ENCODE peak calls at places on chromosome 22, in seven cellular contexts. N is AG04450; G is HL-60; C is mesendoderm; S is PC-9; Z is epithelial cell of proximal tubule; X is CD8-positive, alpha-beta memory T cell. V is an unnamed sample.
A peak's percentile ranks its signal among the peaks of the same experiment; 100 is the strongest.

GRCh38 chr22:18064636-18065035 is 13.2 kb upstream of the PEX26 start:
- DNase-seq in X (no peak), S (no peak), N (no peak), C (no peak), G (no peak), Z (no peak), V (no peak)

GRCh38 chr22:39966522-39966921 is 6.3 kb downstream of the TMA7B start:
- DNase-seq in C (no peak), N (no peak), S (no peak), X (no peak), Z (no peak), G (no peak), V (no peak)

GRCh38 chr22:28023036-28023435 is 104.0 kb upstream of the PITPNB start:
- DNase-seq in N (no peak), G (no peak), S (no peak), C (no peak), X (no peak), Z (no peak), V (no peak)

GRCh38 chr22:20008221-20008995 is 8.2 kb downstream of the ARVCF start:
- DNase-seq in Z (no peak), N (no peak), S (no peak), X (no peak), G (no peak), C (no peak), V (no peak)

GRCh38 chr22:44824271-44824670 is 71.9 kb downstream of the ARHGAP8 start:
- DNase-seq in Z (no peak), N (no peak), G (no peak), C (no peak), X (no peak), S (no peak), V (no peak)

GRCh38 chr22:41445171-41446056 is 1.2 kb downstream of the TOB2 start:
- DNase-seq in G (peak; percentile 49), N (no peak), S (peak; percentile 73), Z (no peak), X (peak; percentile 27), C (peak; percentile 87), V (no peak)

GRCh38 chr22:49269371-49269770 is 558.3 kb downstream of the BRD1 start:
- DNase-seq in S (no peak), N (no peak), Z (no peak), C (peak; percentile 57), G (no peak), X (no peak), V (no peak)

GRCh38 chr22:39789794-39790193 is 103.8 kb downstream of the ENTHD1 start:
- DNase-seq in Z (no peak), S (no peak), C (no peak), G (no peak), X (no peak), N (no peak), V (no peak)

GRCh38 chr22:45889093-45889538 is 87.8 kb downstream of the WNT7B start:
- DNase-seq in X (no peak), Z (no peak), C (no peak), N (no peak), S (no peak), G (no peak), V (no peak)

GRCh38 chr22:20803696-20804324 is 29.9 kb downstream of the SERPIND1 start:
- DNase-seq in G (peak; percentile 47), S (no peak), X (no peak), C (peak; percentile 64), Z (no peak), N (peak; percentile 16), V (no peak)

GRCh38 chr22:48772286-48772907 is 1055.3 kb downstream of the BRD1 start:
- DNase-seq in C (no peak), G (no peak), Z (no peak), S (no peak), X (no peak), N (no peak), V (no peak)

GRCh38 chr22:46063861-46064235 is 86.5 kb upstream of the PPARA start:
- DNase-seq in N (no peak), Z (no peak), G (no peak), X (no peak), C (no peak), S (no peak), V (no peak)

GRCh38 chr22:21690401-21690801 is 24.6 kb downstream of the PPIL2 start:
- DNase-seq in C (no peak), S (no peak), N (no peak), Z (no peak), G (no peak), X (no peak), V (no peak)

GRCh38 chr22:45212306-45212709 is 28.4 kb downstream of the KIAA0930 start:
- DNase-seq in X (no peak), G (peak; percentile 72), S (no peak), C (peak; percentile 88), Z (no peak), N (peak; percentile 70), V (peak; percentile 68)

GRCh38 chr22:17430298-17430900 is 61.1 kb downstream of the CECR2 start:
- DNase-seq in N (no peak), G (no peak), S (no peak), Z (no peak), X (no peak), C (no peak), V (no peak)

GRCh38 chr22:43000441-43001175 is 14.3 kb downstream of the PACSIN2 start:
- DNase-seq in C (no peak), Z (no peak), G (peak; percentile 24), N (no peak), S (no peak), X (no peak), V (no peak)

GRCh38 chr22:43001271-43002197 is 13.4 kb downstream of the PACSIN2 start:
- DNase-seq in Z (no peak), C (no peak), N (no peak), S (no peak), G (peak; percentile 67), X (no peak), V (no peak)

GRCh38 chr22:43005106-43005505 is 9.8 kb downstream of the PACSIN2 start:
- DNase-seq in N (no peak), G (no peak), C (no peak), X (no peak), S (no peak), Z (no peak), V (no peak)

GRCh38 chr22:43004362-43005035 is 10.4 kb downstream of the PACSIN2 start:
- DNase-seq in N (no peak), X (no peak), S (no peak), G (peak; percentile 94), C (no peak), Z (no peak), V (no peak)

DNA sequence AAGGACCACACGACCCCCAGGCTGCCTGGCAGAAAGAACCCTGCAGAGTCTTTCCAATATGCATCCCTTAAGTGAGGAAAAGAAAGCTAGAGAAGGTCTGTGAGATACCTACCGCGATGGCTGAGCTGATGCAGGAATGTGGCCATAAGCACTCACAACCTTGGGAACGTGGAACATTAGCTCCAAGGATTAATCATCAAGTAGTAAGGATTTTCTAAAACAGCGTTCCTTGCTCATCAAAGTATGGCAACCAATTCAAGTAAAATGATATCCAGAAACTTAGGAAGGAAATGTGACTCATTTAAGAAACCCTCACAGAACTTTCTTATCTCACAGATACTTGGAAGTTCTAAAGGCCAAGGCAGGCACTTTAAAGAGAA is 12.8 kb downstream of the PACSIN2 start:
- DNase-seq in C (peak; percentile 74), Z (no peak), G (no peak), X (no peak), N (peak; percentile 66), S (peak; percentile 89), V (no peak)
- H3K4me3 ChIP-seq in C (no peak overlapping the region), Z (no peak overlapping the region), G (no peak overlapping the region), X (no peak overlapping the region), N (peak overlapping the region; percentile 37), S (peak overlapping the region; percentile 24), V (no peak overlapping the region)

GRCh38 chr22:24894220-24894975 is 52.1 kb downstream of the LHFPL7 start:
- DNase-seq in S (peak; percentile 99), Z (peak; percentile 95), C (peak; percentile 29), G (peak; percentile 87), N (peak; percentile 59), X (no peak), V (peak; percentile 96)
- H3K4me3 ChIP-seq in S (peak overlapping the region; percentile 23), Z (no peak overlapping the region), C (no peak overlapping the region), G (no peak overlapping the region), N (no peak overlapping the region), X (no peak overlapping the region), V (no peak overlapping the region)

DNA sequence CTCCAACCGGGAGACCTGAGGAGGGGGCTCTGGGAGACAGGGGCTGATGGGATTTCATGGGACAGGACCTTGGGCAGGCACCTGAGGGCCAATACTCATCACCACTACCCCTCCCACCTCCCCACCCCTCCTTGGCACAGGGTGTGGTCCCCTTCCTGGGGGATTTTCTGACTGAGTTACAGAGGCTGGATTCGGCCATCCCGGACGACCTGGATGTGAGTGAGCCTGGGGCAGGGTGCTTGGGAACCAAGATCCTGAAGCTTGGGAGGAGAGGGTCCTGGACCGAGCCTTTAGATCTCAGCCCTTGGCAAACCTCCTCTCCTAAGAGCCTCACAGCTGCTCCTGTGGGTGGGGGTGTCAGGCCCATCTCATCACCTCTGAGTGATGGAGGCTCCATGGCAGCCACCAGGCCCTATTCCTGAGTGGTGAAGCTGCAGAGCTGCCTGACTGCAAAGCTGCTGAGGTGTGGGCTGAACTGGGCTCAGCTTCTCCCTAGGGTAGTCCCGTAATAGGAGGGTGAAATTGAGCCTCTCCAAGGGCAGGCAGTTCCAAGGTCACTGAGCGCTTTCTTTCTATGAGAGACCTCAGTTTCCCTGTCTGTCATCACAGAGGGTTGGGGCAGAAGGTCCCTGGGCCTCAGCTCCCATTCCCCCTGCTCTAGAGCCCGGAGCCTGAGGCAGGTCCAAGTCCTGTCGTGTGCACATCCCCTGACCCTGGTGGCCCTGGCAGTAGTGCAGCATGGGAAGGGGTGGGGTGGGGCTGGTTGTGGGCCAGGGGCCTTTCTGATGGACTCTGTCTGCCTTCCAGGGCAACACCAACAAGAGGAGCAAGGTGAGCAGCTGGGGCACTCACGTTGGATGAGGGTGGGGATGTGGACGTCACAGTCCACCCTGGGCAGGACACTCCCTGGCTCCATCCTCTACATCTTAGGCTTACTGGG is 6.5 kb downstream of the RGL4 start:
- DNase-seq in X (no peak), G (no peak), C (no peak), N (no peak), S (no peak), Z (no peak), V (no peak)
- H3K4me3 ChIP-seq in X (peak overlapping the region; percentile 76), G (peak overlapping the region; percentile 15), C (no peak overlapping the region), N (no peak overlapping the region), S (no peak overlapping the region), Z (no peak overlapping the region), V (no peak overlapping the region)

GRCh38 chr22:24043957-24044356 is 32.9 kb downstream of the CABIN1 start:
- DNase-seq in S (no peak), Z (no peak), X (no peak), N (no peak), C (no peak), G (no peak), V (no peak)
- H3K4me3 ChIP-seq in S (no peak overlapping the region), Z (no peak overlapping the region), X (no peak overlapping the region), N (no peak overlapping the region), C (no peak overlapping the region), G (no peak overlapping the region), V (no peak overlapping the region)

V was measured in kidney epithelial cell.